ENCODE peak calls at places on chromosomes 1 and 21, in nine cellular contexts. One of them, this sample, is unnamed.

GRCh38 chr1:104238991-104239390 is 489.3 kb downstream of the AMY1C start:
- DNase-seq in IMR-90: no peak
- DNase-seq in stomach: no peak
- DNase-seq in fibroblast of lung: no peak
- DNase-seq in tibial nerve: no peak
- DNase-seq in hepatocyte: no peak
- DNase-seq in sigmoid colon: no peak
- DNase-seq in A549: no peak
- DNase-seq in colonic mucosa: no peak
- DNase-seq in this sample: no peak

GRCh38 chr1:55375617-55376258 is 160.6 kb upstream of the USP24 start:
- DNase-seq in IMR-90: peak
- DNase-seq in stomach: no peak
- DNase-seq in fibroblast of lung: peak
- DNase-seq in tibial nerve: peak
- DNase-seq in hepatocyte: peak
- DNase-seq in sigmoid colon: no peak
- DNase-seq in A549: peak
- DNase-seq in colonic mucosa: peak
- DNase-seq in this sample: no peak

GRCh38 chr1:159686599-159687299 is 27.6 kb downstream of the CRP start:
- DNase-seq in IMR-90: no peak
- DNase-seq in stomach: no peak
- DNase-seq in fibroblast of lung: no peak
- DNase-seq in tibial nerve: no peak
- DNase-seq in hepatocyte: no peak
- DNase-seq in sigmoid colon: no peak
- DNase-seq in A549: no peak
- DNase-seq in colonic mucosa: no peak
- DNase-seq in this sample: no peak

GRCh38 chr1:180945151-180945550 is 32.5 kb downstream of the KIAA1614 start:
- DNase-seq in IMR-90: no peak
- DNase-seq in stomach: no peak
- DNase-seq in fibroblast of lung: no peak
- DNase-seq in tibial nerve: no peak
- DNase-seq in hepatocyte: no peak
- DNase-seq in sigmoid colon: no peak
- DNase-seq in A549: no peak
- DNase-seq in colonic mucosa: no peak
- DNase-seq in this sample: no peak

GRCh38 chr1:201264554-201264953 is 18.8 kb upstream of the PKP1 start:
- DNase-seq in IMR-90: no peak
- DNase-seq in stomach: peak
- DNase-seq in fibroblast of lung: no peak
- DNase-seq in tibial nerve: no peak
- DNase-seq in hepatocyte: no peak
- DNase-seq in sigmoid colon: peak
- DNase-seq in A549: no peak
- DNase-seq in colonic mucosa: no peak
- DNase-seq in this sample: no peak

GRCh38 chr1:31102501-31102950 is 37.0 kb upstream of the PUM1 start:
- DNase-seq in IMR-90: peak
- DNase-seq in stomach: no peak
- DNase-seq in fibroblast of lung: peak
- DNase-seq in tibial nerve: peak
- DNase-seq in hepatocyte: peak
- DNase-seq in sigmoid colon: peak
- DNase-seq in A549: no peak
- DNase-seq in colonic mucosa: peak
- DNase-seq in this sample: no peak

GRCh38 chr1:17637055-17637454 is 97.6 kb downstream of the ARHGEF10L start:
- DNase-seq in IMR-90: no peak
- DNase-seq in stomach: no peak
- DNase-seq in fibroblast of lung: no peak
- DNase-seq in tibial nerve: no peak
- DNase-seq in hepatocyte: no peak
- DNase-seq in sigmoid colon: no peak
- DNase-seq in A549: no peak
- DNase-seq in colonic mucosa: no peak
- DNase-seq in this sample: no peak

GRCh38 chr1:27557596-27558340 is 46.2 kb downstream of the AHDC1 start:
- DNase-seq in IMR-90: no peak
- DNase-seq in stomach: peak
- DNase-seq in fibroblast of lung: no peak
- DNase-seq in tibial nerve: no peak
- DNase-seq in hepatocyte: peak
- DNase-seq in sigmoid colon: peak
- DNase-seq in A549: peak
- DNase-seq in colonic mucosa: peak
- DNase-seq in this sample: no peak

GRCh38 chr1:185155600-185156320 is 993 bp downstream of the TRMT1L start:
- DNase-seq in IMR-90: peak
- DNase-seq in stomach: no peak
- DNase-seq in fibroblast of lung: peak
- DNase-seq in tibial nerve: no peak
- DNase-seq in hepatocyte: peak
- DNase-seq in sigmoid colon: no peak
- DNase-seq in A549: no peak
- DNase-seq in colonic mucosa: peak
- DNase-seq in this sample: no peak

GRCh38 chr1:109772658-109773202 is 9.0 kb upstream of the EPS8L3 start:
- DNase-seq in IMR-90: no peak
- DNase-seq in stomach: no peak
- DNase-seq in fibroblast of lung: no peak
- DNase-seq in tibial nerve: no peak
- DNase-seq in hepatocyte: no peak
- DNase-seq in sigmoid colon: peak
- DNase-seq in A549: no peak
- DNase-seq in colonic mucosa: no peak
- DNase-seq in this sample: no peak

GRCh38 chr1:198018529-198018928 is 101.4 kb downstream of the LHX9 start:
- DNase-seq in IMR-90: peak
- DNase-seq in stomach: no peak
- DNase-seq in fibroblast of lung: peak
- DNase-seq in tibial nerve: no peak
- DNase-seq in hepatocyte: peak
- DNase-seq in sigmoid colon: no peak
- DNase-seq in A549: peak
- DNase-seq in colonic mucosa: no peak
- DNase-seq in this sample: no peak

GRCh38 chr1:30908886-30909777 is 574 bp upstream of the SDC3 start:
- DNase-seq in IMR-90: no peak
- DNase-seq in stomach: no peak
- DNase-seq in fibroblast of lung: no peak
- DNase-seq in tibial nerve: no peak
- DNase-seq in hepatocyte: no peak
- DNase-seq in sigmoid colon: peak
- DNase-seq in A549: no peak
- DNase-seq in colonic mucosa: no peak
- DNase-seq in this sample: peak

GRCh38 chr1:244273845-244274619 is 177.7 kb downstream of the ADSS2 start:
- DNase-seq in IMR-90: peak
- DNase-seq in stomach: peak
- DNase-seq in fibroblast of lung: peak
- DNase-seq in tibial nerve: peak
- DNase-seq in hepatocyte: peak
- DNase-seq in sigmoid colon: peak
- DNase-seq in A549: peak
- DNase-seq in colonic mucosa: peak
- DNase-seq in this sample: peak

GRCh38 chr1:5423109-5423508 is 569.1 kb downstream of the NPHP4 start:
- DNase-seq in IMR-90: no peak
- DNase-seq in stomach: no peak
- DNase-seq in fibroblast of lung: no peak
- DNase-seq in tibial nerve: no peak
- DNase-seq in hepatocyte: peak
- DNase-seq in sigmoid colon: no peak
- DNase-seq in A549: no peak
- DNase-seq in colonic mucosa: no peak
- DNase-seq in this sample: no peak

GRCh38 chr21:45390121-45390751 is 14.7 kb upstream of the COL18A1 start:
- DNase-seq in IMR-90: no peak
- DNase-seq in stomach: no peak
- DNase-seq in fibroblast of lung: no peak
- DNase-seq in tibial nerve: no peak
- DNase-seq in hepatocyte: no peak
- DNase-seq in sigmoid colon: peak
- DNase-seq in A549: no peak
- DNase-seq in colonic mucosa: no peak
- DNase-seq in this sample: no peak

GRCh38 chr1:99650021-99650420 is 4.1 kb downstream of the PALMD start:
- DNase-seq in IMR-90: no peak
- DNase-seq in stomach: no peak
- DNase-seq in fibroblast of lung: no peak
- DNase-seq in tibial nerve: no peak
- DNase-seq in hepatocyte: no peak
- DNase-seq in sigmoid colon: no peak
- DNase-seq in A549: no peak
- DNase-seq in colonic mucosa: no peak
- DNase-seq in this sample: no peak

GRCh38 chr1:94022471-94023189 is 98.3 kb downstream of the ABCA4 start:
- DNase-seq in IMR-90: peak
- DNase-seq in stomach: no peak
- DNase-seq in fibroblast of lung: peak
- DNase-seq in tibial nerve: peak
- DNase-seq in hepatocyte: no peak
- DNase-seq in sigmoid colon: no peak
- DNase-seq in A549: peak
- DNase-seq in colonic mucosa: no peak
- DNase-seq in this sample: no peak

GRCh38 chr1:32205401-32206370 is at the start of gene IQCC:
- DNase-seq in IMR-90: peak
- DNase-seq in stomach: peak
- DNase-seq in fibroblast of lung: peak
- DNase-seq in tibial nerve: peak
- DNase-seq in hepatocyte: peak
- DNase-seq in sigmoid colon: peak
- DNase-seq in A549: peak
- DNase-seq in colonic mucosa: peak
- DNase-seq in this sample: peak
- TF ChIP-seq CTCF in IMR-90: no peak
- TF ChIP-seq CTCF in stomach: no peak
- TF ChIP-seq CTCF in fibroblast of lung: no peak
- TF ChIP-seq CTCF in tibial nerve: no peak
- TF ChIP-seq CTCF in hepatocyte: no peak
- TF ChIP-seq CTCF in sigmoid colon: no peak
- TF ChIP-seq CTCF in A549: no peak
- TF ChIP-seq CTCF in colonic mucosa: no peak
- TF ChIP-seq CTCF in this sample: no peak

DNA sequence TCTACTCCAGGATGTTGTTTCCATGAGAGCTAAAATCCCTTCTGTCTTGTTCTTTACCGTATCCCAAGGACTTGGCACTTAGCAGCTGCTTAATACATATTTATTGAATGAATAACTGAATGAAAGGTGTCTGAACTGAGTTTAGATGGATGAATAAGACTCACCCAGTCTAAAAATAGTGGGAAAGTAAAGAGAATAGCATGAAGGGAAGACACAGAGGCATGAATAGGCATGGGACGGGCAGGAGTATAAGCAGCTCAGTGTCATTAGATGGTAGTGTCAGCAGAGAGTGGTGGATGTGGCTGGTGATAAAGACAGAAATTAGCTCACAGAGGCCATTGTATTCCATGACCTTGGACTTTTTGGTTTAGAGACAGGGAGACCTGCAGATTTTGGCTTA is 9.2 kb downstream of the IL12RB2 start:
- DNase-seq in IMR-90: no peak
- DNase-seq in stomach: no peak
- DNase-seq in fibroblast of lung: no peak
- DNase-seq in tibial nerve: no peak
- DNase-seq in hepatocyte: no peak
- DNase-seq in sigmoid colon: no peak
- DNase-seq in A549: no peak
- DNase-seq in colonic mucosa: no peak
- DNase-seq in this sample: no peak
- H3K27ac ChIP-seq in IMR-90: no peak
- H3K27ac ChIP-seq in stomach: no peak
- H3K27ac ChIP-seq in fibroblast of lung: no peak
- H3K27ac ChIP-seq in tibial nerve: no peak
- H3K27ac ChIP-seq in hepatocyte: no peak
- H3K27ac ChIP-seq in sigmoid colon: no peak
- H3K27ac ChIP-seq in A549: no peak
- H3K27ac ChIP-seq in colonic mucosa: no peak
- H3K27ac ChIP-seq in this sample: no peak

DNA sequence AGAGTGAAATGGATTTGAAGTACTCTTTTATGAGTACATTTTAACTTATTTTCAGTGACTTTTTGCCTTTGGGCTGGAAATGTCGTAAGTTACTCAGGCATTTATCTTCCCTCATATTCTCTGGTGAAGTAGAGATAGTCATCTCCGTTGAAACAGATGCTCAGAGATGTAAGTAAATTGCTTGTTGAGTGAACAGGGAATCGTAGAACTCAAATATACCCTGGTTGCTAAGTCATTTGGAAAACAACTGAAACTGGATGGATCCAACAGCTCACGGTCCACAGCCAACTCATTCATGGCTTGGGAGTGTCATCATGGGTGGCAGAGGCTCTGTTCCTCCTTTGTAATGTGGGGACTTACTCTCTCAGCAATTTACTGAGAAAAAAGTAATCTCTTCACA is 107.2 kb downstream of the LEPR start:
- DNase-seq in IMR-90: no peak
- DNase-seq in stomach: no peak
- DNase-seq in fibroblast of lung: no peak
- DNase-seq in tibial nerve: no peak
- DNase-seq in hepatocyte: no peak
- DNase-seq in sigmoid colon: no peak
- DNase-seq in A549: no peak
- DNase-seq in colonic mucosa: no peak
- DNase-seq in this sample: no peak
- H3K4me3 ChIP-seq in IMR-90: no peak
- H3K4me3 ChIP-seq in stomach: no peak
- H3K4me3 ChIP-seq in fibroblast of lung: no peak
- H3K4me3 ChIP-seq in tibial nerve: no peak
- H3K4me3 ChIP-seq in hepatocyte: no peak
- H3K4me3 ChIP-seq in sigmoid colon: peak
- H3K4me3 ChIP-seq in A549: no peak
- H3K4me3 ChIP-seq in colonic mucosa: no peak
- H3K4me3 ChIP-seq in this sample: peak

GRCh38 chr1:199545780-199546179 is 481.7 kb upstream of the NR5A2 start:
- DNase-seq in IMR-90: no peak
- DNase-seq in stomach: no peak
- DNase-seq in fibroblast of lung: no peak
- DNase-seq in tibial nerve: no peak
- DNase-seq in hepatocyte: peak
- DNase-seq in sigmoid colon: no peak
- DNase-seq in A549: peak
- DNase-seq in colonic mucosa: no peak
- DNase-seq in this sample: no peak
- TF ChIP-seq CTCF in IMR-90: peak
- TF ChIP-seq CTCF in stomach: no peak
- TF ChIP-seq CTCF in fibroblast of lung: peak
- TF ChIP-seq CTCF in tibial nerve: no peak
- TF ChIP-seq CTCF in hepatocyte: peak
- TF ChIP-seq CTCF in sigmoid colon: no peak
- TF ChIP-seq CTCF in A549: peak
- TF ChIP-seq CTCF in colonic mucosa: peak
- TF ChIP-seq CTCF in this sample: no peak

This sample was measured in coronary artery.